ENCODE peak calls at places on chromosomes 5 and 9, in nine cellular contexts. A is stimulated activated CD4-positive, alpha-beta T cell treated with anti-CD3 and anti-CD28 coated beads, Interleukin-15, amount 100 ng/mL, for 24 hours; F is KBM-7; G is GM04504; T is activated gamma-delta T cell treated with Interleukin-2 at 50 U/mL for 16 hours; Z is AG08395; U is GM12865; L is iPS-NIHi11; B is left cardiac atrium. J is an unnamed sample.

GRCh38 chr5:21058290-21058689 is 1070.3 kb upstream of the CDH18 start:
- DNase-seq in A (no peak), F (no peak), G (no peak), T (no peak), Z (no peak), U (no peak), L (no peak), B (no peak), J (no peak)

GRCh38 chr5:83516361-83516760 is 44.8 kb downstream of the VCAN start:
- DNase-seq in A (no peak), F (no peak), G (no peak), T (no peak), Z (no peak), U (no peak), L (no peak), B (no peak), J (no peak)

GRCh38 chr9:95092321-95093072 is 225.0 kb downstream of the FANCC start:
- DNase-seq in A (no peak), F (no peak), G (no peak), T (no peak), Z (peak), U (no peak), L (peak), B (peak), J (no peak)

GRCh38 chr5:139212484-139212883 is 14.3 kb upstream of the SIL1 start:
- DNase-seq in A (no peak), F (no peak), G (no peak), T (no peak), Z (no peak), U (no peak), L (no peak), B (no peak), J (no peak)

GRCh38 chr5:62778327-62779009 is 199.8 kb downstream of the LRRC70 start:
- DNase-seq in A (no peak), F (peak), G (no peak), T (no peak), Z (peak), U (no peak), L (no peak), B (no peak), J (no peak)

GRCh38 chr9:97623946-97624345 is 9.2 kb downstream of the TSTD2 start:
- DNase-seq in A (no peak), F (no peak), G (no peak), T (no peak), Z (no peak), U (no peak), L (no peak), B (no peak), J (no peak)

GRCh38 chr5:115947260-115947659 is 15.0 kb upstream of the LVRN start:
- DNase-seq in A (no peak), F (no peak), G (no peak), T (no peak), Z (peak), U (no peak), L (no peak), B (no peak), J (no peak)

GRCh38 chr9:91037511-91038482 is 236.2 kb downstream of the SYK start:
- DNase-seq in A (peak), F (no peak), G (peak), T (no peak), Z (peak), U (no peak), L (no peak), B (peak), J (no peak)

GRCh38 chr9:33687779-33688178 is 107.6 kb upstream of the PRSS3 start:
- DNase-seq in A (no peak), F (peak), G (no peak), T (no peak), Z (no peak), U (no peak), L (no peak), B (peak), J (no peak)

GRCh38 chr9:94144394-94144793 is 60.1 kb downstream of the PTPDC1 start:
- DNase-seq in A (no peak), F (no peak), G (no peak), T (no peak), Z (no peak), U (no peak), L (no peak), B (no peak), J (no peak)

GRCh38 chr9:77857513-77858298 is 173.9 kb downstream of the GNAQ start:
- DNase-seq in A (no peak), F (no peak), G (no peak), T (no peak), Z (no peak), U (no peak), L (no peak), B (no peak), J (no peak)

GRCh38 chr5:41154491-41154890 is 58.8 kb downstream of the C6 start:
- DNase-seq in A (no peak), F (no peak), G (no peak), T (no peak), Z (no peak), U (no peak), L (no peak), B (no peak), J (no peak)

GRCh38 chr5:95733100-95733499 is 2.0 kb downstream of the RHOBTB3 start:
- DNase-seq in A (no peak), F (no peak), G (no peak), T (no peak), Z (no peak), U (no peak), L (no peak), B (no peak), J (no peak)

GRCh38 chr9:137313956-137314560 is 12.0 kb upstream of the NRARP start:
- DNase-seq in A (no peak), F (no peak), G (no peak), T (no peak), Z (no peak), U (no peak), L (peak), B (peak), J (no peak)

J was measured in CMK.